ENCODE peak calls at places on chromosomes 16 and 17, in eight cellular contexts. One of them, this sample, is unnamed. For H3K36me3 and H3K27me3, the result is how much of the 10 kb centered on the place peaks cover.

GRCh38 chr17:82595893-82596292 is 52.4 kb downstream of the WDR45B start:
- DNase-seq in aorta: no peak
- DNase-seq in adrenal gland: no peak
- DNase-seq in bronchial epithelial cell: no peak
- DNase-seq in BJ: no peak
- DNase-seq in stomach: no peak
- DNase-seq in WERI-Rb-1: no peak
- DNase-seq in left lung: peak
- DNase-seq in this sample: no peak

GRCh38 chr17:28357901-28358197 is 522 bp upstream of the POLDIP2 start:
- DNase-seq in bronchial epithelial cell: no peak
- DNase-seq in WERI-Rb-1: no peak
- DNase-seq in adrenal gland: no peak
- DNase-seq in aorta: no peak
- DNase-seq in left lung: no peak
- DNase-seq in stomach: no peak
- DNase-seq in BJ: no peak
- DNase-seq in this sample: no peak

GRCh38 chr17:36863676-36864075 is 73.6 kb upstream of the LHX1 start:
- DNase-seq in BJ: no peak
- DNase-seq in bronchial epithelial cell: no peak
- DNase-seq in WERI-Rb-1: no peak
- DNase-seq in adrenal gland: no peak
- DNase-seq in aorta: no peak
- DNase-seq in left lung: no peak
- DNase-seq in stomach: no peak
- DNase-seq in this sample: no peak

GRCh38 chr17:17527534-17527933 is 31.3 kb upstream of the RASD1 start:
- DNase-seq in WERI-Rb-1: no peak
- DNase-seq in adrenal gland: no peak
- DNase-seq in stomach: no peak
- DNase-seq in left lung: peak
- DNase-seq in BJ: no peak
- DNase-seq in aorta: peak
- DNase-seq in bronchial epithelial cell: no peak
- DNase-seq in this sample: no peak

GRCh38 chr16:57532251-57532625 is 4.1 kb downstream of the CCDC102A start:
- DNase-seq in aorta: no peak
- DNase-seq in left lung: peak
- DNase-seq in stomach: peak
- DNase-seq in bronchial epithelial cell: no peak
- DNase-seq in WERI-Rb-1: peak
- DNase-seq in adrenal gland: no peak
- DNase-seq in BJ: no peak
- DNase-seq in this sample: peak

GRCh38 chr17:79874329-79874981 is 35.2 kb upstream of the CBX4 start:
- DNase-seq in adrenal gland: no peak
- DNase-seq in left lung: no peak
- DNase-seq in bronchial epithelial cell: peak
- DNase-seq in BJ: no peak
- DNase-seq in aorta: no peak
- DNase-seq in stomach: no peak
- DNase-seq in WERI-Rb-1: peak
- DNase-seq in this sample: peak

GRCh38 chr17:72976971-72977767 is 115.3 kb downstream of the SLC39A11 start:
- DNase-seq in WERI-Rb-1: no peak
- DNase-seq in BJ: peak
- DNase-seq in aorta: peak
- DNase-seq in adrenal gland: peak
- DNase-seq in left lung: no peak
- DNase-seq in bronchial epithelial cell: peak
- DNase-seq in stomach: peak
- DNase-seq in this sample: no peak

GRCh38 chr16:65122724-65122973 is 786 bp upstream of the CDH11 start:
- DNase-seq in WERI-Rb-1: no peak
- DNase-seq in BJ: no peak
- DNase-seq in bronchial epithelial cell: no peak
- DNase-seq in left lung: no peak
- DNase-seq in stomach: no peak
- DNase-seq in aorta: no peak
- DNase-seq in adrenal gland: no peak
- DNase-seq in this sample: no peak

GRCh38 chr16:77789646-77790370 is 1.4 kb downstream of the VAT1L start:
- DNase-seq in BJ: no peak
- DNase-seq in WERI-Rb-1: peak
- DNase-seq in adrenal gland: no peak
- DNase-seq in bronchial epithelial cell: no peak
- DNase-seq in stomach: no peak
- DNase-seq in left lung: no peak
- DNase-seq in aorta: no peak
- DNase-seq in this sample: peak

GRCh38 chr17:35537569-35538209 is at the start of gene SLFN12L:
- DNase-seq in aorta: no peak
- DNase-seq in adrenal gland: no peak
- DNase-seq in BJ: no peak
- DNase-seq in bronchial epithelial cell: no peak
- DNase-seq in left lung: no peak
- DNase-seq in WERI-Rb-1: peak
- DNase-seq in stomach: no peak
- DNase-seq in this sample: no peak

GRCh38 chr16:88875703-88876234 is 9.3 kb upstream of the PABPN1L start:
- DNase-seq in BJ: no peak
- DNase-seq in aorta: no peak
- DNase-seq in WERI-Rb-1: no peak
- DNase-seq in bronchial epithelial cell: no peak
- DNase-seq in left lung: no peak
- DNase-seq in adrenal gland: no peak
- DNase-seq in stomach: no peak
- DNase-seq in this sample: no peak
- H3K36me3 ChIP-seq in BJ: under half
- H3K36me3 ChIP-seq in aorta: under half
- H3K36me3 ChIP-seq in WERI-Rb-1: under half
- H3K36me3 ChIP-seq in bronchial epithelial cell: under half
- H3K36me3 ChIP-seq in left lung: under half
- H3K36me3 ChIP-seq in adrenal gland: under half
- H3K36me3 ChIP-seq in stomach: under half
- H3K36me3 ChIP-seq in this sample: under half

DNA sequence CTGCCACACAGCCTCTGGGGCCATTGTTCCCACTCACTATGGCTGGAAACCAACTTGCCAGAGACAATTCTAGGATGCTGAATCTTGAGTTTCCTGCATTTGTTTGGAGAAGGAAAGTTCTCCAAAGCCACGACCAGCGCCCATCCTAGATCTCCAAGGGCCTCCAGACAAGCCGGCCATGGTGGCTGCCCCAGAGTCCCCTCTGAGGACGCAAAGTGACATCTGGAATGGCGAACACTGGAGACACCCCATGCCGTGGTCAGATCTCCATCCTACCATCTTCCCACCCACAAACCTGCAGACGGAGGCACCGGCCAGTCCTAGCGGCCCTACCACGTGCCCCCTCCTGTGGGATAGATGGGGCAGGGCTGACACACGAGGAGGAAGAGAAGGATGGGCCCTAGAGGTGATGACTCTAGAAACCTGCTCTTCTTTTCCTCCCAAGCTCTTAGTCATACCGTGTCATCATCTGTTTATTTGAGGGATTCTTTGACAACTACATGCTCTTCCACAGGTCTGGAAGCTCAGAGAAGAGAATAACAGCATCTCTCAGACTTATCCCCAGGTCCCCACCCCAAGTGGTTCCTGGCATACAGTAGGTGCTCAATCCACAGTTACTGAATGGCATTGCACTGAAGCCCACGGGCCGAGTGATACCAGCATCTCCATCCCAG is 71.3 kb downstream of the MYH11 start:
- DNase-seq in aorta: no peak
- DNase-seq in adrenal gland: no peak
- DNase-seq in left lung: no peak
- DNase-seq in BJ: no peak
- DNase-seq in stomach: no peak
- DNase-seq in bronchial epithelial cell: peak
- DNase-seq in WERI-Rb-1: no peak
- DNase-seq in this sample: no peak
- H3K4me3 ChIP-seq in aorta: no peak
- H3K4me3 ChIP-seq in adrenal gland: no peak
- H3K4me3 ChIP-seq in left lung: no peak
- H3K4me3 ChIP-seq in BJ: no peak
- H3K4me3 ChIP-seq in stomach: no peak
- H3K4me3 ChIP-seq in bronchial epithelial cell: no peak
- H3K4me3 ChIP-seq in WERI-Rb-1: no peak
- H3K4me3 ChIP-seq in this sample: no peak

DNA sequence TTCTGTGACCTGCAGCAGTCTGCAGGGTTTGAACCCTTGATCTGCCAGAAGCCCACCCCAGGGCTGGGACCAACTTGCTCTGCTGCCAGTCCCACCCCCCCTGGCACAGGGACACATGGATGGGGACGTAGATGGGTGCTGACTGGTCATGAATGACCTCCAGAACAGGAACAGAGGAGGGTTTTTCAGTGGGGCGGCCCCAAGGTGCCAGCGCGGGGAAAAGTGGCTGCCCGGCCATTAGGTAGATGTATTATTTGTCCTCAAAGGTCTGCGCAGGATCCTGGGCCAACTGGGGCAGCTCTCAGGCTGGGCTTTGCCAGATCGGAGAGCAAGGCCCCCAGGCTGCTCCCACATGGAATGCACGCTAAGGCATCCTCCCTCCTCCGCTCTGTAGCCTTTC is 265.2 kb upstream of the TNRC6C start:
- DNase-seq in WERI-Rb-1: no peak
- DNase-seq in stomach: no peak
- DNase-seq in left lung: no peak
- DNase-seq in adrenal gland: no peak
- DNase-seq in aorta: no peak
- DNase-seq in bronchial epithelial cell: no peak
- DNase-seq in BJ: no peak
- DNase-seq in this sample: no peak
- H3K27me3 ChIP-seq in WERI-Rb-1: under half
- H3K27me3 ChIP-seq in stomach: under half
- H3K27me3 ChIP-seq in left lung: half or more
- H3K27me3 ChIP-seq in adrenal gland: under half
- H3K27me3 ChIP-seq in aorta: under half
- H3K27me3 ChIP-seq in bronchial epithelial cell: under half
- H3K27me3 ChIP-seq in BJ: under half
- H3K27me3 ChIP-seq in this sample: under half

GRCh38 chr17:44941712-44942331 is 5.8 kb downstream of the KIF18B start:
- DNase-seq in WERI-Rb-1: no peak
- DNase-seq in BJ: no peak
- DNase-seq in left lung: no peak
- DNase-seq in stomach: no peak
- DNase-seq in aorta: no peak
- DNase-seq in bronchial epithelial cell: no peak
- DNase-seq in adrenal gland: no peak
- DNase-seq in this sample: no peak

GRCh38 chr17:44942456-44942855 is 5.1 kb downstream of the KIF18B start:
- DNase-seq in aorta: no peak
- DNase-seq in adrenal gland: no peak
- DNase-seq in BJ: no peak
- DNase-seq in left lung: no peak
- DNase-seq in bronchial epithelial cell: no peak
- DNase-seq in WERI-Rb-1: no peak
- DNase-seq in stomach: no peak
- DNase-seq in this sample: no peak

GRCh38 chr17:44940321-44940720 is 7.3 kb downstream of the KIF18B start:
- DNase-seq in WERI-Rb-1: no peak
- DNase-seq in stomach: no peak
- DNase-seq in bronchial epithelial cell: peak
- DNase-seq in aorta: no peak
- DNase-seq in adrenal gland: no peak
- DNase-seq in left lung: no peak
- DNase-seq in BJ: no peak
- DNase-seq in this sample: peak

GRCh38 chr17:44935116-44935515 is 12.5 kb downstream of the KIF18B start:
- DNase-seq in left lung: no peak
- DNase-seq in aorta: no peak
- DNase-seq in bronchial epithelial cell: no peak
- DNase-seq in stomach: no peak
- DNase-seq in BJ: no peak
- DNase-seq in WERI-Rb-1: no peak
- DNase-seq in adrenal gland: no peak
- DNase-seq in this sample: peak

DNA sequence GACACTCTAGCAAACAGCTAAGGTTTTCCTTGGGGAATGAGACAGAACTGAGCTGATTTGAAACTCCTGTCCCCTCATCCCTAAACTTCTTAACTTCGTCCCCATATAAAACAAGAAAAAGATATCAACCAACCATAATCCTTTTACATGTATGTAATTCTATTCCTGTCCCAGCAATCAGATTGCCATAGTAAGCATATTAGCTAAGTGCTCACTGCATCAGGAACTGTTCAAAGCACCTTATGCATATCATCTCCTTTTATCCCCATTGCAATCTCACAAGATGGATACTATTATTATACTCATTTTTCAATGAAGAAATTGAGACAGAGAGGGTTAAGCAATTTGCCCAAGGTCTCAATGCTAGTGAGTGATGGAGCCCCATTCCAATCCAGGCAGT is 6.8 kb downstream of the KIF18B start:
- DNase-seq in aorta: no peak
- DNase-seq in WERI-Rb-1: no peak
- DNase-seq in BJ: no peak
- DNase-seq in adrenal gland: no peak
- DNase-seq in left lung: no peak
- DNase-seq in stomach: no peak
- DNase-seq in bronchial epithelial cell: peak
- DNase-seq in this sample: no peak
- H3K36me3 ChIP-seq in aorta: under half
- H3K36me3 ChIP-seq in WERI-Rb-1: half or more
- H3K36me3 ChIP-seq in BJ: under half
- H3K36me3 ChIP-seq in adrenal gland: under half
- H3K36me3 ChIP-seq in left lung: under half
- H3K36me3 ChIP-seq in stomach: under half
- H3K36me3 ChIP-seq in bronchial epithelial cell: under half
- H3K36me3 ChIP-seq in this sample: under half

GRCh38 chr16:29009050-29009837 is 24.4 kb downstream of the LAT start:
- DNase-seq in WERI-Rb-1: no peak
- DNase-seq in aorta: no peak
- DNase-seq in left lung: no peak
- DNase-seq in stomach: no peak
- DNase-seq in bronchial epithelial cell: no peak
- DNase-seq in adrenal gland: no peak
- DNase-seq in BJ: no peak
- DNase-seq in this sample: peak
- H3K4me3 ChIP-seq in WERI-Rb-1: no peak
- H3K4me3 ChIP-seq in aorta: no peak
- H3K4me3 ChIP-seq in left lung: no peak
- H3K4me3 ChIP-seq in stomach: no peak
- H3K4me3 ChIP-seq in bronchial epithelial cell: no peak
- H3K4me3 ChIP-seq in adrenal gland: no peak
- H3K4me3 ChIP-seq in BJ: no peak
- H3K4me3 ChIP-seq in this sample: no peak

DNA sequence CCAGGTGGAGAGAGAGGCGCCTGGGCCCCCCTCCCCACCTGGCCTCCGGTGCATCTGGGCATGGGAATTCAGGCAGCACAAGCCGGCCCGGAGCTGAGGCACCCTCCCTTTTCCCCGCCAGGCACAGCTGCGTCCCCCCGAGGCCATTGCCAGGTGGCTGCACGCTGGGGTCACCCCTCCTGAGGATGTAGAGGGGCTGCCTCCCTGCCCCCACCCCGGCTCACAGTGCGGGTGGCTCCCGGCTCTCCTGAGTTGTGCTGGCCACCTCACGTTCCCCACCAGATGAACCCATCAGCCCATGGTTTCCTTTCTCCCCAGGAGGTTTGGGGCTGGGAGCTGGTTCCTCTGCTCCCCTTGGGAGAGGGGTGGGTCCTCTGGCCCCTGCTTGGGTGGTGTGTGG is 12.6 kb downstream of the CACNA1H start:
- DNase-seq in adrenal gland: no peak
- DNase-seq in aorta: no peak
- DNase-seq in bronchial epithelial cell: no peak
- DNase-seq in stomach: no peak
- DNase-seq in WERI-Rb-1: no peak
- DNase-seq in BJ: no peak
- DNase-seq in left lung: no peak
- DNase-seq in this sample: peak
- H3K27me3 ChIP-seq in adrenal gland: under half
- H3K27me3 ChIP-seq in aorta: under half
- H3K27me3 ChIP-seq in bronchial epithelial cell: under half
- H3K27me3 ChIP-seq in stomach: under half
- H3K27me3 ChIP-seq in WERI-Rb-1: under half
- H3K27me3 ChIP-seq in BJ: under half
- H3K27me3 ChIP-seq in left lung: half or more
- H3K27me3 ChIP-seq in this sample: under half

This sample was measured in H7.